ENCODE peak calls at places on chromosomes 2 and 18, in ten cellular contexts. One of them, this sample, is unnamed.

GRCh38 chr2:29110916-29111315 is 4.3 kb upstream of the CLIP4 start:
- DNase-seq in cardiac muscle cell: no peak
- DNase-seq in Peyer's patch: no peak
- DNase-seq in tibial nerve: no peak
- DNase-seq in IMR-90: peak; percentile 36
- DNase-seq in stomach: no peak
- DNase-seq in transverse colon: no peak
- DNase-seq in endodermal cell: no peak
- DNase-seq in RWPE2: no peak
- DNase-seq in CD8-positive, alpha-beta T cell: no peak
- DNase-seq in this sample: no peak

GRCh38 chr2:122634261-122634660 is 878.8 kb downstream of the TSN start:
- DNase-seq in tibial nerve: no peak
- DNase-seq in Peyer's patch: no peak
- DNase-seq in stomach: no peak
- DNase-seq in IMR-90: peak; percentile 58
- DNase-seq in transverse colon: no peak
- DNase-seq in cardiac muscle cell: peak; percentile 93
- DNase-seq in RWPE2: no peak
- DNase-seq in endodermal cell: no peak
- DNase-seq in CD8-positive, alpha-beta T cell: no peak
- DNase-seq in this sample: no peak

GRCh38 chr2:33441235-33441810 is 35.1 kb upstream of the RASGRP3 start:
- DNase-seq in Peyer's patch: no peak
- DNase-seq in tibial nerve: peak; percentile 66
- DNase-seq in transverse colon: peak; percentile 15
- DNase-seq in CD8-positive, alpha-beta T cell: no peak
- DNase-seq in RWPE2: no peak
- DNase-seq in stomach: no peak
- DNase-seq in IMR-90: peak; percentile 78
- DNase-seq in cardiac muscle cell: peak; percentile 83
- DNase-seq in endodermal cell: peak; percentile 82
- DNase-seq in this sample: peak; percentile 28

GRCh38 chr2:64228126-64228678 is 84.0 kb upstream of the PELI1 start:
- DNase-seq in endodermal cell: peak; percentile 95
- DNase-seq in stomach: peak; percentile 75
- DNase-seq in tibial nerve: peak; percentile 59
- DNase-seq in transverse colon: peak; percentile 85
- DNase-seq in IMR-90: peak; percentile 53
- DNase-seq in RWPE2: no peak
- DNase-seq in CD8-positive, alpha-beta T cell: peak; percentile 30
- DNase-seq in Peyer's patch: peak; percentile 92
- DNase-seq in cardiac muscle cell: peak; percentile 78
- DNase-seq in this sample: peak; percentile 81

GRCh38 chr18:61893304-61893970 is 630 bp upstream of the RNF152 start:
- DNase-seq in CD8-positive, alpha-beta T cell: no peak
- DNase-seq in cardiac muscle cell: peak; percentile 47
- DNase-seq in RWPE2: peak; percentile 52
- DNase-seq in Peyer's patch: peak; percentile 53
- DNase-seq in stomach: peak; percentile 52
- DNase-seq in tibial nerve: no peak
- DNase-seq in IMR-90: peak; percentile 61
- DNase-seq in transverse colon: peak; percentile 55
- DNase-seq in endodermal cell: peak; percentile 83
- DNase-seq in this sample: peak; percentile 24

GRCh38 chr2:232013701-232014353 is 52.3 kb downstream of the DIS3L2 start:
- DNase-seq in Peyer's patch: no peak
- DNase-seq in IMR-90: peak; percentile 97
- DNase-seq in endodermal cell: no peak
- DNase-seq in transverse colon: no peak
- DNase-seq in RWPE2: peak; percentile 82
- DNase-seq in cardiac muscle cell: peak; percentile 86
- DNase-seq in stomach: no peak
- DNase-seq in tibial nerve: no peak
- DNase-seq in CD8-positive, alpha-beta T cell: no peak
- DNase-seq in this sample: no peak

GRCh38 chr2:30611572-30611971 is 164.5 kb downstream of the LCLAT1 start:
- DNase-seq in stomach: no peak
- DNase-seq in CD8-positive, alpha-beta T cell: no peak
- DNase-seq in cardiac muscle cell: no peak
- DNase-seq in tibial nerve: no peak
- DNase-seq in Peyer's patch: no peak
- DNase-seq in transverse colon: no peak
- DNase-seq in IMR-90: no peak
- DNase-seq in endodermal cell: no peak
- DNase-seq in RWPE2: no peak
- DNase-seq in this sample: no peak

GRCh38 chr18:24530630-24531111 is 70.2 kb downstream of the HRH4 start:
- DNase-seq in cardiac muscle cell: peak; percentile 70
- DNase-seq in tibial nerve: no peak
- DNase-seq in stomach: no peak
- DNase-seq in CD8-positive, alpha-beta T cell: no peak
- DNase-seq in RWPE2: no peak
- DNase-seq in transverse colon: no peak
- DNase-seq in Peyer's patch: no peak
- DNase-seq in IMR-90: peak; percentile 56
- DNase-seq in endodermal cell: no peak
- DNase-seq in this sample: no peak

GRCh38 chr2:9140570-9141378 is 65.8 kb upstream of the ASAP2 start:
- DNase-seq in endodermal cell: no peak
- DNase-seq in stomach: no peak
- DNase-seq in transverse colon: no peak
- DNase-seq in tibial nerve: no peak
- DNase-seq in IMR-90: peak; percentile 68
- DNase-seq in RWPE2: no peak
- DNase-seq in CD8-positive, alpha-beta T cell: no peak
- DNase-seq in Peyer's patch: no peak
- DNase-seq in cardiac muscle cell: no peak
- DNase-seq in this sample: no peak

GRCh38 chr2:64111426-64111825 is 32.8 kb downstream of the PELI1 start:
- DNase-seq in IMR-90: peak; percentile 12
- DNase-seq in endodermal cell: no peak
- DNase-seq in CD8-positive, alpha-beta T cell: no peak
- DNase-seq in transverse colon: no peak
- DNase-seq in Peyer's patch: no peak
- DNase-seq in stomach: no peak
- DNase-seq in RWPE2: no peak
- DNase-seq in tibial nerve: no peak
- DNase-seq in cardiac muscle cell: no peak
- DNase-seq in this sample: no peak

GRCh38 chr2:203418271-203418670 is 90.1 kb downstream of the ABI2 start:
- DNase-seq in endodermal cell: no peak
- DNase-seq in RWPE2: no peak
- DNase-seq in CD8-positive, alpha-beta T cell: no peak
- DNase-seq in IMR-90: no peak
- DNase-seq in cardiac muscle cell: peak; percentile 47
- DNase-seq in Peyer's patch: no peak
- DNase-seq in tibial nerve: no peak
- DNase-seq in transverse colon: no peak
- DNase-seq in stomach: no peak
- DNase-seq in this sample: no peak
- H3K36me3 ChIP-seq in endodermal cell: peaks cover 64% of the 10 kb centered on the region
- H3K36me3 ChIP-seq in RWPE2: peaks cover 43% of the 10 kb centered on the region
- H3K36me3 ChIP-seq in CD8-positive, alpha-beta T cell: peaks cover 8% of the 10 kb centered on the region
- H3K36me3 ChIP-seq in IMR-90: peaks cover 18% of the 10 kb centered on the region
- H3K36me3 ChIP-seq in cardiac muscle cell: peaks cover 38% of the 10 kb centered on the region
- H3K36me3 ChIP-seq in Peyer's patch: no peaks in the 10 kb centered on the region
- H3K36me3 ChIP-seq in tibial nerve: no peaks in the 10 kb centered on the region
- H3K36me3 ChIP-seq in transverse colon: peaks cover 22% of the 10 kb centered on the region
- H3K36me3 ChIP-seq in stomach: peaks cover 10% of the 10 kb centered on the region
- H3K36me3 ChIP-seq in this sample: peaks cover 28% of the 10 kb centered on the region

GRCh38 chr2:197109326-197109725 is 182.8 kb upstream of the PGAP1 start:
- DNase-seq in IMR-90: no peak
- DNase-seq in transverse colon: no peak
- DNase-seq in stomach: no peak
- DNase-seq in Peyer's patch: no peak
- DNase-seq in endodermal cell: no peak
- DNase-seq in CD8-positive, alpha-beta T cell: no peak
- DNase-seq in cardiac muscle cell: no peak
- DNase-seq in RWPE2: no peak
- DNase-seq in tibial nerve: no peak
- DNase-seq in this sample: no peak

GRCh38 chr2:197108758-197109157 is 182.3 kb upstream of the PGAP1 start:
- DNase-seq in endodermal cell: no peak
- DNase-seq in stomach: peak; percentile 29
- DNase-seq in IMR-90: peak; percentile 91
- DNase-seq in CD8-positive, alpha-beta T cell: no peak
- DNase-seq in tibial nerve: peak; percentile 76
- DNase-seq in RWPE2: no peak
- DNase-seq in cardiac muscle cell: peak; percentile 87
- DNase-seq in Peyer's patch: peak; percentile 61
- DNase-seq in transverse colon: peak; percentile 27
- DNase-seq in this sample: peak; percentile 68

GRCh38 chr2:197116306-197116879 is 189.9 kb upstream of the PGAP1 start:
- DNase-seq in cardiac muscle cell: no peak
- DNase-seq in CD8-positive, alpha-beta T cell: no peak
- DNase-seq in RWPE2: no peak
- DNase-seq in stomach: no peak
- DNase-seq in IMR-90: no peak
- DNase-seq in transverse colon: no peak
- DNase-seq in tibial nerve: no peak
- DNase-seq in endodermal cell: no peak
- DNase-seq in Peyer's patch: no peak
- DNase-seq in this sample: no peak

GRCh38 chr2:197115325-197115724 is 188.8 kb upstream of the PGAP1 start:
- DNase-seq in endodermal cell: no peak
- DNase-seq in IMR-90: no peak
- DNase-seq in CD8-positive, alpha-beta T cell: no peak
- DNase-seq in stomach: no peak
- DNase-seq in cardiac muscle cell: no peak
- DNase-seq in tibial nerve: no peak
- DNase-seq in RWPE2: no peak
- DNase-seq in transverse colon: no peak
- DNase-seq in Peyer's patch: no peak
- DNase-seq in this sample: no peak

DNA sequence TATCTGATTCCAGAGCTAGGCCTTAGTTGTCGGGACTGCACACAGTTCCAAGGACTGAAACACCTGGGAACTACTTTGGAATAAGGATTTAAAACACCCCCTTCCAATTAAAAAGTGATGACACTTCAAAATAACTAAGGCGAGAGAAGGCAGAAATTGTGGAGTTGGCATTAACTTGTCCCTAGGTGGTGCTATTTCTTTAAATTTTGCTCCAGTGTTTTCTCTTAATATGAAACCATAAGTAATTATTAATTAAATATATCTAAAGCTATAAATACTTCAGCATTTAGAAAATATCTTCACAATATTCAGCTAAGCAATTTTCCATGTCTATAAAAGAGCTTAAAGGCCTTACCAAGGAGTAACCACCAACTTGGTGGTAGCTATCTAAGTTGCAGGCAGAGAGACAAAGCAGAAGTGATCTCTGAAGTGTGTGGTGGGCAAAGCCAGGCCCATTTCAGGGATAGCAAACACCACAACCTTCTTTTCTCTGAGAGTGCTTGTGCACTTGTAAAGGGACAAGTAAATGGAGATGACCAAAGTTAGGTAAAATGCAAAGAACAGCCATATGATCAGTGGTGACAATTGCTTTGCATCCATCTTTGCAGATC is 186.8 kb upstream of the PGAP1 start:
- DNase-seq in Peyer's patch: no peak
- DNase-seq in transverse colon: no peak
- DNase-seq in RWPE2: no peak
- DNase-seq in endodermal cell: no peak
- DNase-seq in tibial nerve: no peak
- DNase-seq in CD8-positive, alpha-beta T cell: no peak
- DNase-seq in cardiac muscle cell: peak; percentile 54
- DNase-seq in stomach: no peak
- DNase-seq in IMR-90: peak; percentile 45
- DNase-seq in this sample: no peak
- TF ChIP-seq CTCF in Peyer's patch: no peak
- TF ChIP-seq CTCF in transverse colon: peak; percentile 62
- TF ChIP-seq CTCF in RWPE2: peak; percentile 77
- TF ChIP-seq CTCF in endodermal cell: peak; percentile 86
- TF ChIP-seq CTCF in tibial nerve: peak; percentile 52
- TF ChIP-seq CTCF in CD8-positive, alpha-beta T cell: peak; percentile 75
- TF ChIP-seq CTCF in cardiac muscle cell: peak; percentile 50
- TF ChIP-seq CTCF in stomach: no peak
- TF ChIP-seq CTCF in IMR-90: peak; percentile 68
- TF ChIP-seq CTCF in this sample: peak; percentile 71

GRCh38 chr2:205772983-205773382 is 90.7 kb downstream of the NRP2 start:
- DNase-seq in Peyer's patch: no peak
- DNase-seq in tibial nerve: no peak
- DNase-seq in stomach: peak; percentile 49
- DNase-seq in CD8-positive, alpha-beta T cell: no peak
- DNase-seq in transverse colon: no peak
- DNase-seq in RWPE2: no peak
- DNase-seq in endodermal cell: no peak
- DNase-seq in cardiac muscle cell: no peak
- DNase-seq in IMR-90: no peak
- DNase-seq in this sample: peak; percentile 45

GRCh38 chr2:205776139-205776538 is 93.8 kb downstream of the NRP2 start:
- DNase-seq in tibial nerve: no peak
- DNase-seq in endodermal cell: peak; percentile 97
- DNase-seq in RWPE2: no peak
- DNase-seq in transverse colon: peak; percentile 58
- DNase-seq in Peyer's patch: peak; percentile 74
- DNase-seq in stomach: peak; percentile 43
- DNase-seq in CD8-positive, alpha-beta T cell: no peak
- DNase-seq in cardiac muscle cell: peak; percentile 65
- DNase-seq in IMR-90: no peak
- DNase-seq in this sample: peak; percentile 72

GRCh38 chr2:205775091-205775876 is 93.0 kb downstream of the NRP2 start:
- DNase-seq in IMR-90: peak; percentile 70
- DNase-seq in stomach: no peak
- DNase-seq in CD8-positive, alpha-beta T cell: no peak
- DNase-seq in tibial nerve: no peak
- DNase-seq in Peyer's patch: no peak
- DNase-seq in RWPE2: peak; percentile 71
- DNase-seq in cardiac muscle cell: peak; percentile 51
- DNase-seq in transverse colon: no peak
- DNase-seq in endodermal cell: no peak
- DNase-seq in this sample: peak; percentile 25

GRCh38 chr2:205771666-205772065 is 89.4 kb downstream of the NRP2 start:
- DNase-seq in RWPE2: no peak
- DNase-seq in endodermal cell: no peak
- DNase-seq in transverse colon: no peak
- DNase-seq in Peyer's patch: no peak
- DNase-seq in CD8-positive, alpha-beta T cell: no peak
- DNase-seq in cardiac muscle cell: no peak
- DNase-seq in stomach: no peak
- DNase-seq in tibial nerve: no peak
- DNase-seq in IMR-90: no peak
- DNase-seq in this sample: no peak

GRCh38 chr2:205774028-205774427 is 91.7 kb downstream of the NRP2 start:
- DNase-seq in IMR-90: no peak
- DNase-seq in CD8-positive, alpha-beta T cell: no peak
- DNase-seq in stomach: no peak
- DNase-seq in tibial nerve: no peak
- DNase-seq in endodermal cell: no peak
- DNase-seq in RWPE2: no peak
- DNase-seq in transverse colon: no peak
- DNase-seq in cardiac muscle cell: no peak
- DNase-seq in Peyer's patch: no peak
- DNase-seq in this sample: no peak
- H3K4me1 ChIP-seq in IMR-90: peaks cover 26% of the 10 kb centered on the region
- H3K4me1 ChIP-seq in CD8-positive, alpha-beta T cell: no peaks in the 10 kb centered on the region
- H3K4me1 ChIP-seq in stomach: peaks cover 58% of the 10 kb centered on the region
- H3K4me1 ChIP-seq in tibial nerve: peaks cover 61% of the 10 kb centered on the region
- H3K4me1 ChIP-seq in endodermal cell: peaks cover 14% of the 10 kb centered on the region
- H3K4me1 ChIP-seq in RWPE2: peaks cover 27% of the 10 kb centered on the region
- H3K4me1 ChIP-seq in transverse colon: peaks cover 20% of the 10 kb centered on the region
- H3K4me1 ChIP-seq in cardiac muscle cell: peaks cover 17% of the 10 kb centered on the region
- H3K4me1 ChIP-seq in Peyer's patch: no peaks in the 10 kb centered on the region
- H3K4me1 ChIP-seq in this sample: peaks cover 10% of the 10 kb centered on the region

GRCh38 chr2:230054079-230054478 is 14.6 kb downstream of the SLC16A14 start:
- DNase-seq in IMR-90: peak; percentile 63
- DNase-seq in CD8-positive, alpha-beta T cell: no peak
- DNase-seq in cardiac muscle cell: peak; percentile 34
- DNase-seq in tibial nerve: no peak
- DNase-seq in Peyer's patch: no peak
- DNase-seq in RWPE2: no peak
- DNase-seq in transverse colon: no peak
- DNase-seq in stomach: no peak
- DNase-seq in endodermal cell: no peak
- DNase-seq in this sample: no peak
- H3K36me3 ChIP-seq in IMR-90: no peaks in the 10 kb centered on the region
- H3K36me3 ChIP-seq in CD8-positive, alpha-beta T cell: no peaks in the 10 kb centered on the region
- H3K36me3 ChIP-seq in cardiac muscle cell: no peaks in the 10 kb centered on the region
- H3K36me3 ChIP-seq in tibial nerve: no peaks in the 10 kb centered on the region
- H3K36me3 ChIP-seq in Peyer's patch: no peaks in the 10 kb centered on the region
- H3K36me3 ChIP-seq in RWPE2: peaks cover 8% of the 10 kb centered on the region
- H3K36me3 ChIP-seq in transverse colon: no peaks in the 10 kb centered on the region
- H3K36me3 ChIP-seq in stomach: no peaks in the 10 kb centered on the region
- H3K36me3 ChIP-seq in endodermal cell: no peaks in the 10 kb centered on the region
- H3K36me3 ChIP-seq in this sample: no peaks in the 10 kb centered on the region